ENCODE peak calls at places on chromosomes 12 and 14, in four cellular contexts. K, H, A and R are unnamed samples.

GRCh38 chr12:80837342-80837978 is 100.3 kb downstream of the LIN7A start:
- DNase-seq in K (peak), H (peak), A (no peak), R (no peak)

GRCh38 chr14:86087377-86087776 is 557.4 kb downstream of the FLRT2 start:
- DNase-seq in K (no peak), H (no peak), A (no peak), R (no peak)

GRCh38 chr12:9751204-9752144 is 9.2 kb downstream of the CD69 start:
- DNase-seq in K (peak), H (peak), A (no peak), R (no peak)

GRCh38 chr12:607541-608001 is 55.7 kb downstream of the NINJ2 start:
- DNase-seq in K (no peak), H (no peak), A (no peak), R (no peak)

GRCh38 chr14:64266206-64266605 is 28.0 kb downstream of the ESR2 start:
- DNase-seq in K (peak), H (no peak), A (no peak), R (no peak)

GRCh38 chr14:86532219-86532618 is 1002.3 kb downstream of the FLRT2 start:
- DNase-seq in K (peak), H (peak), A (no peak), R (no peak)

GRCh38 chr12:118842753-118843335 is 138.5 kb upstream of the SRRM4 start:
- DNase-seq in K (no peak), H (no peak), A (no peak), R (no peak)

GRCh38 chr14:106390401-106390800 is 864.0 kb downstream of the TMEM121 start:
- DNase-seq in K (no peak), H (no peak), A (no peak), R (no peak)